ENCODE peak calls at places on chromosome 4, in seven cellular contexts. One of them, this sample, is unnamed.

GRCh38 chr4:144288011-144288903 is 147.7 kb upstream of the GYPA start:
- DNase-seq in neuronal stem cell: no peak
- DNase-seq in esophagus squamous epithelium: no peak
- DNase-seq in adipocyte: no peak
- DNase-seq in IMR-90: no peak
- DNase-seq in cardiac fibroblast: no peak
- DNase-seq in tibial nerve: no peak
- DNase-seq in this sample: no peak

GRCh38 chr4:79050521-79050880 is 111.3 kb upstream of the PAQR3 start:
- DNase-seq in esophagus squamous epithelium: no peak
- DNase-seq in cardiac fibroblast: no peak
- DNase-seq in neuronal stem cell: no peak
- DNase-seq in adipocyte: no peak
- DNase-seq in IMR-90: no peak
- DNase-seq in tibial nerve: no peak
- DNase-seq in this sample: no peak

GRCh38 chr4:2321279-2322196 is 59.6 kb upstream of the MXD4 start:
- DNase-seq in neuronal stem cell: no peak
- DNase-seq in tibial nerve: no peak
- DNase-seq in IMR-90: no peak
- DNase-seq in cardiac fibroblast: no peak
- DNase-seq in esophagus squamous epithelium: no peak
- DNase-seq in adipocyte: no peak
- DNase-seq in this sample: no peak

GRCh38 chr4:91171217-91171616 is 1044.0 kb downstream of the CCSER1 start:
- DNase-seq in IMR-90: no peak
- DNase-seq in esophagus squamous epithelium: no peak
- DNase-seq in cardiac fibroblast: no peak
- DNase-seq in neuronal stem cell: no peak
- DNase-seq in tibial nerve: no peak
- DNase-seq in adipocyte: no peak
- DNase-seq in this sample: no peak

GRCh38 chr4:972651-973424 is 531 bp downstream of the DGKQ start:
- DNase-seq in cardiac fibroblast: peak; percentile 20
- DNase-seq in IMR-90: no peak
- DNase-seq in esophagus squamous epithelium: no peak
- DNase-seq in tibial nerve: no peak
- DNase-seq in adipocyte: peak; percentile 64
- DNase-seq in neuronal stem cell: no peak
- DNase-seq in this sample: no peak

GRCh38 chr4:180664766-180665368 is 1578.3 kb upstream of the TENM3 start:
- DNase-seq in IMR-90: peak; percentile 90
- DNase-seq in cardiac fibroblast: peak; percentile 89
- DNase-seq in esophagus squamous epithelium: no peak
- DNase-seq in neuronal stem cell: peak; percentile 72
- DNase-seq in adipocyte: peak; percentile 96
- DNase-seq in tibial nerve: peak; percentile 62
- DNase-seq in this sample: no peak

GRCh38 chr4:107631568-107631967 is 88.5 kb downstream of the PAPSS1 start:
- DNase-seq in tibial nerve: no peak
- DNase-seq in neuronal stem cell: no peak
- DNase-seq in IMR-90: no peak
- DNase-seq in adipocyte: no peak
- DNase-seq in cardiac fibroblast: no peak
- DNase-seq in esophagus squamous epithelium: no peak
- DNase-seq in this sample: peak; percentile 4

GRCh38 chr4:72631296-72631695 is 62.3 kb upstream of the ADAMTS3 start:
- DNase-seq in cardiac fibroblast: peak; percentile 84
- DNase-seq in neuronal stem cell: no peak
- DNase-seq in IMR-90: peak; percentile 49
- DNase-seq in esophagus squamous epithelium: no peak
- DNase-seq in adipocyte: peak; percentile 63
- DNase-seq in tibial nerve: peak; percentile 26
- DNase-seq in this sample: no peak

GRCh38 chr4:17866790-17867189 is 56.0 kb downstream of the NCAPG start:
- DNase-seq in IMR-90: no peak
- DNase-seq in tibial nerve: no peak
- DNase-seq in neuronal stem cell: no peak
- DNase-seq in cardiac fibroblast: no peak
- DNase-seq in adipocyte: no peak
- DNase-seq in esophagus squamous epithelium: no peak
- DNase-seq in this sample: no peak

GRCh38 chr4:169270156-169270809 is 473 bp downstream of the SH3RF1 start:
- DNase-seq in IMR-90: no peak
- DNase-seq in esophagus squamous epithelium: no peak
- DNase-seq in neuronal stem cell: no peak
- DNase-seq in adipocyte: peak; percentile 68
- DNase-seq in tibial nerve: peak; percentile 19
- DNase-seq in cardiac fibroblast: peak; percentile 53
- DNase-seq in this sample: no peak

GRCh38 chr4:76968937-76969336 is 19.4 kb downstream of the SEPTIN11 start:
- DNase-seq in cardiac fibroblast: no peak
- DNase-seq in neuronal stem cell: no peak
- DNase-seq in adipocyte: no peak
- DNase-seq in IMR-90: no peak
- DNase-seq in tibial nerve: no peak
- DNase-seq in esophagus squamous epithelium: no peak
- DNase-seq in this sample: no peak

GRCh38 chr4:113394730-113395530 is 345.5 kb downstream of the ANK2 start:
- DNase-seq in esophagus squamous epithelium: no peak
- DNase-seq in neuronal stem cell: peak; percentile 79
- DNase-seq in tibial nerve: no peak
- DNase-seq in IMR-90: peak; percentile 88
- DNase-seq in adipocyte: peak; percentile 94
- DNase-seq in cardiac fibroblast: peak; percentile 93
- DNase-seq in this sample: peak; percentile 18

DNA sequence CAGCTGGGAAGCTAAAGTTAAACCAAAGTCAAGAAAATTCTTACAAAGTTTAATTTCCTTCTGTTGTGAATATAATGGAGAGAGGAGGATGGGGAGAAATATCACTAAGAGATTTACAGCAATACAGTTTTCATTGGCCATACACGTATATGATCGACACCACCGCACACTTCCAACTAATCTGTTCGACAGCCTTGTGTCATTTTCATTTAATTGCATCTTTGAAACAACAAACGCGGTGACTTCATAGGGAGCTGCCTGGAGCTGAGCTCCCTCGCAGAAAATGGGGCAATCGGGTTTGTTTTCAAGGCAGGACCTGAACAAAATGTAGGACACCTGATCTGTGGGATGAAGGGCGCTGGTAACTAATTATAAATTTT is 1.3 kb downstream of the PTPN13 start:
- DNase-seq in esophagus squamous epithelium: no peak
- DNase-seq in cardiac fibroblast: peak; percentile 52
- DNase-seq in IMR-90: peak; percentile 30
- DNase-seq in adipocyte: peak; percentile 83
- DNase-seq in neuronal stem cell: no peak
- DNase-seq in tibial nerve: no peak
- DNase-seq in this sample: no peak
- H3K4me3 ChIP-seq in esophagus squamous epithelium: peak overlapping the region; percentile 86
- H3K4me3 ChIP-seq in cardiac fibroblast: peak overlapping the region; percentile 59
- H3K4me3 ChIP-seq in IMR-90: peak overlapping the region; percentile 74
- H3K4me3 ChIP-seq in adipocyte: peak overlapping the region; percentile 99
- H3K4me3 ChIP-seq in neuronal stem cell: peak overlapping the region; percentile 84
- H3K4me3 ChIP-seq in tibial nerve: peak overlapping the region; percentile 58
- H3K4me3 ChIP-seq in this sample: peak overlapping the region; percentile 79

GRCh38 chr4:6198278-6198677 is 2.1 kb downstream of the JAKMIP1 start:
- DNase-seq in IMR-90: no peak
- DNase-seq in neuronal stem cell: no peak
- DNase-seq in esophagus squamous epithelium: no peak
- DNase-seq in cardiac fibroblast: no peak
- DNase-seq in adipocyte: no peak
- DNase-seq in tibial nerve: no peak
- DNase-seq in this sample: no peak
- H3K4me3 ChIP-seq in IMR-90: no peak overlapping the region
- H3K4me3 ChIP-seq in neuronal stem cell: no peak overlapping the region
- H3K4me3 ChIP-seq in esophagus squamous epithelium: no peak overlapping the region
- H3K4me3 ChIP-seq in cardiac fibroblast: no peak overlapping the region
- H3K4me3 ChIP-seq in adipocyte: no peak overlapping the region
- H3K4me3 ChIP-seq in tibial nerve: no peak overlapping the region
- H3K4me3 ChIP-seq in this sample: no peak overlapping the region

GRCh38 chr4:146648384-146648783 is 9.7 kb downstream of the POU4F2 start:
- DNase-seq in esophagus squamous epithelium: no peak
- DNase-seq in IMR-90: no peak
- DNase-seq in tibial nerve: no peak
- DNase-seq in adipocyte: no peak
- DNase-seq in neuronal stem cell: no peak
- DNase-seq in cardiac fibroblast: no peak
- DNase-seq in this sample: no peak
- H3K4me3 ChIP-seq in esophagus squamous epithelium: no peak overlapping the region
- H3K4me3 ChIP-seq in IMR-90: no peak overlapping the region
- H3K4me3 ChIP-seq in tibial nerve: no peak overlapping the region
- H3K4me3 ChIP-seq in adipocyte: no peak overlapping the region
- H3K4me3 ChIP-seq in neuronal stem cell: no peak overlapping the region
- H3K4me3 ChIP-seq in cardiac fibroblast: no peak overlapping the region
- H3K4me3 ChIP-seq in this sample: no peak overlapping the region

GRCh38 chr4:38965866-38966265 is 66.3 kb downstream of the TMEM156 start:
- DNase-seq in tibial nerve: no peak
- DNase-seq in cardiac fibroblast: no peak
- DNase-seq in IMR-90: no peak
- DNase-seq in esophagus squamous epithelium: no peak
- DNase-seq in neuronal stem cell: no peak
- DNase-seq in adipocyte: no peak
- DNase-seq in this sample: no peak

GRCh38 chr4:38967260-38968095 is 64.7 kb downstream of the TMEM156 start:
- DNase-seq in adipocyte: peak; percentile 96
- DNase-seq in tibial nerve: no peak
- DNase-seq in neuronal stem cell: no peak
- DNase-seq in IMR-90: peak; percentile 100
- DNase-seq in esophagus squamous epithelium: no peak
- DNase-seq in cardiac fibroblast: peak; percentile 92
- DNase-seq in this sample: no peak

GRCh38 chr4:38968668-38969067 is 63.5 kb downstream of the TMEM156 start:
- DNase-seq in cardiac fibroblast: no peak
- DNase-seq in tibial nerve: no peak
- DNase-seq in IMR-90: no peak
- DNase-seq in adipocyte: no peak
- DNase-seq in esophagus squamous epithelium: no peak
- DNase-seq in neuronal stem cell: no peak
- DNase-seq in this sample: no peak

DNA sequence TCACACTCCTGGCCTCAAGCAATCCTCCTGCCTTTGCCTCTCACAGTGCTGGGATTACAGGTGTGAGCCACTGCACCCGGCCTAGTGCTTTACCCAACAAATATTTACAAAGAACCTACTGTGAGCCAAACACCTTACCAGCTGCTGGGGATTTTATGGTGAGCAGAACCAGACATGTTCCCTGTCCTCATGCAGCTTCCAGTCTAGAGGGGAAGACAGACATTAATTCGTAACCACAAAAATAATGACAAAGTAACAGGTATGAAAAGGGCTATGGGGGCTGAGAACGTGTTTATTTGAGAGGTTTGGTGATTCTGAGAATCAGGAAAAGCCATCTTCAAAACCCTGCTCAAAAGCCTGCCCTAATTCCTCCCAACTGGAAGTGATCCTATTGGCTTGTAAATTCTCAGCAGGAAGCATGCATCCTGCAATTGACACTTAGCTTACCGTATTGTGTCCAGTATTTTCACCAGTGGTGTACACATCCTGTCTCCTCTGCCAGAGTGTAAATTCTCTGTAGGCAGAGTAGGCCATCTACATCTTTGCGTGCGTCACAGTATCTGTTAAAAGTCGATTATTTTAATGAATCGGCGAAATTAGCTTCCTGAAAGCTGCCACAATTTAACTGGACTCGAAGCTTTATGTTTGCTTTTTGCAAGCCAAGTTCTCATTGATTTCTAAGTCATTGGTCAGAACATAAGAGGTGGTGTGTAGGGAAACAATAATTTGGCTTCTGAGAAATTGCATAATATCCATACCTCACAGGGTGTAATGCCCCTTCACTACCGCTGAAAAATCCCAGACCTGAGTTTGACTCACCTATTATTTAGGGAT is 67.0 kb downstream of the TMEM156 start:
- DNase-seq in adipocyte: no peak
- DNase-seq in neuronal stem cell: no peak
- DNase-seq in esophagus squamous epithelium: no peak
- DNase-seq in IMR-90: no peak
- DNase-seq in cardiac fibroblast: no peak
- DNase-seq in tibial nerve: no peak
- DNase-seq in this sample: no peak
- H3K4me3 ChIP-seq in adipocyte: no peak overlapping the region
- H3K4me3 ChIP-seq in neuronal stem cell: no peak overlapping the region
- H3K4me3 ChIP-seq in esophagus squamous epithelium: no peak overlapping the region
- H3K4me3 ChIP-seq in IMR-90: no peak overlapping the region
- H3K4me3 ChIP-seq in cardiac fibroblast: no peak overlapping the region
- H3K4me3 ChIP-seq in tibial nerve: no peak overlapping the region
- H3K4me3 ChIP-seq in this sample: no peak overlapping the region

This sample was measured in thoracic aorta.